ENCODE peak calls at places on chromosomes 7 and 10, in seven cellular contexts. P, C, E, U, G, M and N are unnamed samples.

GRCh38 chr7:75905785-75906604 is 9.0 kb upstream of the POR start:
- DNase-seq in M (peak), U (peak), E (peak), P (peak), G (no peak), C (peak), N (peak)

GRCh38 chr10:69845574-69846251 is 44.0 kb downstream of the COL13A1 start:
- DNase-seq in P (peak), G (no peak), E (peak), C (peak), U (peak), M (peak), N (peak)

GRCh38 chr10:17262502-17262901 is 34.5 kb downstream of the VIM start:
- DNase-seq in E (no peak), M (no peak), G (no peak), U (no peak), P (no peak), C (no peak), N (no peak)

GRCh38 chr7:67377939-67378862 is 381.6 kb downstream of the TYW1 start:
- DNase-seq in E (peak), C (peak), U (peak), P (peak), M (peak), G (peak), N (peak)

GRCh38 chr7:55441668-55442305 is 76.7 kb downstream of the LANCL2 start:
- DNase-seq in E (peak), C (peak), P (no peak), G (no peak), U (no peak), M (no peak), N (no peak)

GRCh38 chr10:129770286-129770685 is 193.8 kb downstream of the EBF3 start:
- DNase-seq in C (no peak), G (no peak), M (no peak), P (no peak), U (no peak), E (no peak), N (no peak)

GRCh38 chr10:98642281-98642680 is 195.5 kb upstream of the HPS1 start:
- DNase-seq in G (no peak), P (no peak), C (peak), E (peak), M (no peak), U (no peak), N (peak)

GRCh38 chr10:46308666-46309450 is 22.1 kb downstream of the ANTXRL start:
- DNase-seq in G (no peak), P (no peak), C (no peak), U (no peak), E (no peak), M (no peak), N (no peak)

GRCh38 chr7:44608916-44609648 is 2.7 kb downstream of the OGDH start:
- DNase-seq in C (peak), M (peak), G (no peak), E (peak), U (no peak), P (no peak), N (no peak)

GRCh38 chr10:75019360-75019759 is 92.1 kb upstream of the SAMD8 start:
- DNase-seq in E (peak), C (peak), G (no peak), P (no peak), U (no peak), M (peak), N (peak)

GRCh38 chr10:8056891-8057331 is 2.4 kb downstream of the GATA3 start:
- DNase-seq in G (no peak), E (no peak), M (no peak), C (no peak), U (no peak), P (no peak), N (peak)

GRCh38 chr7:44867073-44867990 is 18.0 kb downstream of the PURB start:
- DNase-seq in P (peak), G (peak), C (peak), E (peak), M (peak), U (peak), N (peak)

GRCh38 chr10:14389981-14390590 is 59.4 kb upstream of the FRMD4A start:
- DNase-seq in G (no peak), E (no peak), C (no peak), M (no peak), P (no peak), U (no peak), N (peak)

GRCh38 chr7:126806614-126807013 is 446.1 kb downstream of the GRM8 start:
- DNase-seq in E (no peak), U (no peak), C (no peak), G (no peak), P (no peak), M (no peak), N (no peak)

GRCh38 chr7:128790297-128791037 is 1.3 kb upstream of the CCDC136 start:
- DNase-seq in M (no peak), G (no peak), E (no peak), P (no peak), C (no peak), U (no peak), N (no peak)

GRCh38 chr7:105131033-105131656 is 117.1 kb downstream of the KMT2E start:
- DNase-seq in U (no peak), E (peak), P (no peak), M (no peak), C (peak), G (no peak), N (peak)

GRCh38 chr7:120941064-120941463 is 9.5 kb upstream of the ING3 start:
- DNase-seq in E (no peak), C (peak), U (no peak), G (peak), P (no peak), M (peak), N (no peak)

GRCh38 chr7:135023622-135024021 is 37.3 kb downstream of the AGBL3 start:
- DNase-seq in G (no peak), M (no peak), U (no peak), P (no peak), E (no peak), C (no peak), N (no peak)

GRCh38 chr10:96695366-96695765 is 24.9 kb downstream of the PIK3AP1 start:
- DNase-seq in M (no peak), P (no peak), E (no peak), C (no peak), G (no peak), U (no peak), N (no peak)

GRCh38 chr10:43268491-43268890 is 1.6 kb upstream of the RASGEF1A start:
- DNase-seq in M (no peak), C (no peak), G (no peak), U (no peak), P (no peak), E (no peak), N (no peak)

GRCh38 chr7:114426824-114427223 is 12.2 kb downstream of the FOXP2 start:
- DNase-seq in G (peak), E (peak), U (no peak), M (peak), C (peak), P (peak), N (no peak)

DNA sequence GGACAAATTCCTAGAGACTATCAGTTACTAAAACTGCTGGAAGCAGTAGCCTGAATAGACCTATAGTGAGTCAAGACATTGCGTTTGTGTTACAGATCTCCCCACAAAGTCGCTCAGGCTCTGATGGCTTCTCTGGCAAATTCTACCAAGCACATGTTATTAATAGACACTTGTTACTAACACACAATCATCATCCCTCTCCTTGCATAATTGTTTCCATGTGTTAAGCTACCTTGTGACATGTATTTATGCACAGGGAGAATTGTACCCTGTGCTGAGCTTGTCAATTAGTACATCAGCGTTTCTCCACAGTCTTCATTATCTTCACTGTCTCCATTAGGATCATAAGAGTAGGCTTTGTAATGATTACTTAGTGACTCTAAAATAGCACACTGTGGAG is 31.2 kb downstream of the DYNC2I1 start:
- DNase-seq in U (no peak), C (peak), G (no peak), E (no peak), P (no peak), M (no peak), N (no peak)
- H3K27ac ChIP-seq in U (no peak), C (no peak), G (no peak), E (no peak), P (no peak), M (no peak), N (no peak)

GRCh38 chr7:49774459-49775064 is 1.1 kb downstream of the VWC2 start:
- DNase-seq in M (no peak), P (no peak), E (no peak), C (no peak), U (no peak), G (no peak), N (no peak)

GRCh38 chr7:49773939-49774458 is 561 bp downstream of the VWC2 start:
- DNase-seq in U (no peak), E (no peak), G (no peak), C (no peak), M (no peak), P (peak), N (no peak)

GRCh38 chr7:49776994-49777393 is 3.6 kb downstream of the VWC2 start:
- DNase-seq in U (no peak), M (no peak), E (no peak), C (no peak), P (no peak), G (no peak), N (no peak)

GRCh38 chr7:49775949-49776443 is 2.6 kb downstream of the VWC2 start:
- DNase-seq in G (no peak), P (no peak), U (no peak), M (no peak), E (no peak), C (no peak), N (no peak)

GRCh38 chr7:49775065-49775948 is 1.9 kb downstream of the VWC2 start:
- DNase-seq in M (no peak), C (peak), U (no peak), P (peak), G (no peak), E (no peak), N (no peak)
- TF ChIP-seq EZH2 in M (no peak), C (no peak), U (no peak), P (peak), G (no peak), E (no peak), N (no peak)

DNA sequence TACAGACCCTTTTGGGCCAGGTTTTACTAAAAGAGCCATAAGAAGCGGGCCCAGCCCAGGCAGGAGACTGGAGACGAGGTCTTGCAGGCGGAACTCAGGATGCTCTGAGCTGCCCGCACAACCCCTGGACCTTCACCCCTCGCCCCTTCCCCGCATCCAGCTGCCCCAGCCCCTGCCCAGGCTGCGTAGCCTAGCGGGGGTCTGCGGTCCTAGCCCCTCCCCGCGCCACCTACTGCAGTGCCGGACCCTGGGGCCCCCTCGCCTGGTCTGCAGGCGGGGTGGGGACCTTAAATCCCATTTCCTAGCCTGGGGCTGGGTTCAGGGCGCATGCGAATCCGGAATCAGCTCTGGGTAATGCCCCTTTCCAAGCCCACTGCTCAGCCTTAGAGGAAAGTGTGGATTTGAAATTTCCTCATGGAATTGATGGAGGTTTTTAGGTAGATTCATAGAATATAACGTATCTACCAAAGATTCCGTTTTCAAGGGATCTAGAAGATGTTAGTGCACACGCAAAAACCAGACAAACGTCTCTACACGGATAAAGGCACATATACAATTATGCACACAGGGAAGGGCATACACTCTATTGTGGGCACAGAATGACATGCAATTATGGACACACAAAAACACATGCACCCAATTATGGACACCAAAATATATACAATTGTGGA is 568 bp upstream of the HOXA3 start:
- DNase-seq in C (no peak), P (no peak), M (no peak), G (no peak), U (no peak), E (no peak), N (no peak)
- H3K4me2 ChIP-seq in C (peak), P (peak), M (peak), G (peak), U (no peak), E (peak), N (no peak)

DNA sequence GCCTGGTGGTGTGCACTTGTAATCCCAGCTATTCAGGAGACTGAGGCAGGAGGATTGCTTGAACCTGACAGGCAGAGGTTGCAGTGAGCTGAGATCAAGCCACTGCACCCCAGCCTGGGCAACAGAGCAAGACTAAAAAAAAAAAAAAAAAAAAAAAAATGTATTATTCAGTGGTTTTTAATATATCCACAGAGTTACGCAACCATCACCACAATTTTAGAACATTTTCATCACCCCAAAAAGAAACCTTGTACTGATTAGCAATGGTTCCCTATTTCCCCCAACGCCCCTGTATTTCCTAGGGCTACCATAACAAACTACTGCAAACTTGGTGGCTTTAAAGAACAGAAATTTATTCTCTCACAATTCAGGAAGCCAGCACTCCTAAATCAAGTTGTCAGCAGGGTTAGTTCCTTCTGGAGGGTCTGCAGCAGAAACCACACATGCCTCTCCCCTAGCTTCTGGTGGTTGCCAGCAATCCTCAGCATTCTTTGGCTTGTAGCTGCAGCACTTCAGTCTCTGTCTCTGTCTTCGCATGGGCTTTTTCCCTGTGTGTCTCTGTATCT is 5.9 kb upstream of the NUP42 start:
- DNase-seq in E (no peak), G (no peak), P (no peak), C (no peak), M (no peak), U (no peak), N (no peak)
- H3K27ac ChIP-seq in E (no peak), G (no peak), P (no peak), C (no peak), M (no peak), U (no peak), N (no peak)

GRCh38 chr10:100735345-100736143 is 9.8 kb upstream of the PAX2 start:
- DNase-seq in C (no peak), G (no peak), U (no peak), M (no peak), P (no peak), E (no peak), N (no peak)
- TF ChIP-seq EZH2 in C (peak), G (no peak), U (no peak), M (no peak), P (peak), E (peak), N (no peak)

GRCh38 chr10:30038961-30039536 is 20.3 kb downstream of the JCAD start:
- DNase-seq in M (no peak), U (no peak), G (no peak), C (no peak), P (no peak), E (no peak), N (no peak)
- H3K4me2 ChIP-seq in M (no peak), U (no peak), G (no peak), C (no peak), P (no peak), E (no peak), N (no peak)

GRCh38 chr7:25850730-25851129 is 301.3 kb upstream of the NFE2L3 start:
- DNase-seq in G (no peak), C (no peak), U (no peak), P (no peak), M (no peak), E (no peak), N (no peak)

GRCh38 chr7:25854059-25854458 is 297.9 kb upstream of the NFE2L3 start:
- DNase-seq in G (no peak), P (no peak), M (no peak), U (no peak), E (no peak), C (peak), N (no peak)

GRCh38 chr7:25851332-25852248 is 300.4 kb upstream of the NFE2L3 start:
- DNase-seq in C (peak), M (peak), E (peak), G (no peak), P (peak), U (peak), N (peak)

GRCh38 chr7:25852995-25853713 is 298.8 kb upstream of the NFE2L3 start:
- DNase-seq in U (no peak), M (no peak), G (no peak), P (no peak), E (no peak), C (peak), N (no peak)

GRCh38 chr7:25852249-25852994 is 299.6 kb upstream of the NFE2L3 start:
- DNase-seq in G (no peak), P (peak), E (no peak), M (no peak), C (peak), U (no peak), N (no peak)
- H3K27ac ChIP-seq in G (no peak), P (peak), E (no peak), M (no peak), C (no peak), U (no peak), N (no peak)